ENCODE peak calls at places on chromosome 20, in four cellular contexts. U is cardiac muscle cell, L is uterus, X is fibroblast of the aortic adventitia. B is an unnamed sample.

GRCh38 chr20:61117725-61118124 is 134.3 kb upstream of the CDH4 start:
- DNase-seq in U (no peak), X (peak; percentile 51), L (no peak), B (no peak)

GRCh38 chr20:62977613-62978558 is 25.4 kb downstream of the SLC17A9 start:
- DNase-seq in X (no peak), U (no peak), L (no peak), B (no peak)

GRCh38 chr20:18790787-18791186 is 22.8 kb upstream of the SCP2D1 start:
- DNase-seq in L (peak; percentile 32), X (no peak), U (no peak), B (no peak)

GRCh38 chr20:17530716-17531536 is at the start of gene BFSP1:
- DNase-seq in U (peak; percentile 77), L (peak; percentile 28), X (peak; percentile 51), B (peak; percentile 74)

GRCh38 chr20:44805991-44806729 is 4.2 kb downstream of the RIMS4 start:
- DNase-seq in U (peak; percentile 85), X (peak; percentile 94), L (peak; percentile 34), B (peak; percentile 12)

GRCh38 chr20:10288954-10289646 is 70.5 kb downstream of the SNAP25 start:
- DNase-seq in X (no peak), L (no peak), U (no peak), B (no peak)

GRCh38 chr20:51456511-51457280 is 85.8 kb downstream of the NFATC2 start:
- DNase-seq in X (peak; percentile 98), U (peak; percentile 91), L (peak; percentile 96), B (peak; percentile 97)

GRCh38 chr20:64136004-64136710 is 28.1 kb upstream of the MYT1 start:
- DNase-seq in U (no peak), X (no peak), L (no peak), B (no peak)

GRCh38 chr20:41738584-41739193 is 120.5 kb upstream of the CHD6 start:
- DNase-seq in U (peak; percentile 69), L (no peak), X (peak; percentile 53), B (peak; percentile 58)

GRCh38 chr20:22446613-22447447 is 137.5 kb downstream of the FOXA2 start:
- DNase-seq in L (no peak), X (peak; percentile 34), U (no peak), B (peak; percentile 4)

GRCh38 chr20:5870462-5871021 is 79.8 kb downstream of the TRMT6 start:
- DNase-seq in L (no peak), U (no peak), X (no peak), B (no peak)

GRCh38 chr20:12722096-12722495 is 286.7 kb upstream of the SPTLC3 start:
- DNase-seq in X (no peak), L (no peak), U (no peak), B (no peak)

GRCh38 chr20:63690898-63691710 is 5.3 kb upstream of the TNFRSF6B start:
- DNase-seq in L (no peak), X (no peak), U (no peak), B (no peak)

GRCh38 chr20:63889241-63890200 is 5.4 kb upstream of the DNAJC5 start:
- DNase-seq in L (no peak), U (no peak), X (no peak), B (peak; percentile 30)

GRCh38 chr20:60108397-60108796 is 150.2 kb downstream of the CDH26 start:
- DNase-seq in U (no peak), L (no peak), X (no peak), B (no peak)

GRCh38 chr20:44993343-44993742 is 27.0 kb downstream of the STK4 start:
- DNase-seq in U (no peak), L (no peak), X (peak; percentile 24), B (peak; percentile 40)

GRCh38 chr20:64030371-64031134 is 5.4 kb upstream of the C20orf204 start:
- DNase-seq in L (no peak), U (no peak), X (no peak), B (no peak)

DNA sequence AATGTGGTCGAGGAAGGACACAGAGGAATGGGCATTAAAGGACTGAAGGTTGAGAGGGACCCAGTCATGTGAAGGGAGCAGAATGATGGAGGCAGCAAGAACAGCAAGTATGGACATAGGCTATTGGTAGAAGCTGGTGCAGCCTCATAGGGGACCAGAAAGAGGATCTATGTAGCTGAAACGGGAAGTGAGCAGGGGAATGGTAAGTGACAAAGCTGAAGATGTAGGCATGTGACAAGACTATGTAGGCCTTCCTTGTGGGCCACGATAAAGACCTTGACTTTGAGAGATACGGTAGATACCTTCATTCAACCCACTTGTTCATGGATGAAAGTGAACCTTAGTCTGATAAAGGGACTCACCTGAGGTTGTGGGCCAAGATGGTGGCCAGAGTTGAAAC is 3.5 kb downstream of the CTNNBL1 start:
- DNase-seq in X (no peak), L (no peak), U (no peak), B (no peak)
- H3K4me3 ChIP-seq in X (no peak overlapping the region), L (no peak overlapping the region), U (no peak overlapping the region), B (no peak overlapping the region)

GRCh38 chr20:1752045-1752444 is 94.5 kb upstream of the SIRPG start:
- DNase-seq in L (no peak), X (no peak), U (no peak), B (no peak)
- TF ChIP-seq CTCF in L (no peak), X (no peak), U (no peak), B (no peak)

GRCh38 chr20:47717421-47717820 is 67.9 kb downstream of the SULF2 start:
- DNase-seq in U (no peak), L (no peak), X (no peak), B (no peak)

GRCh38 chr20:47710665-47711045 is 74.6 kb downstream of the SULF2 start:
- DNase-seq in U (no peak), L (no peak), X (no peak), B (no peak)

GRCh38 chr20:47711046-47711752 is 74.1 kb downstream of the SULF2 start:
- DNase-seq in X (no peak), L (no peak), U (no peak), B (no peak)

GRCh38 chr20:47713163-47713562 is 72.1 kb downstream of the SULF2 start:
- DNase-seq in U (no peak), X (no peak), L (no peak), B (no peak)

GRCh38 chr20:47713941-47714450 is 71.3 kb downstream of the SULF2 start:
- DNase-seq in X (peak; percentile 17), U (no peak), L (peak; percentile 67), B (no peak)
- H3K4me3 ChIP-seq in X (no peak overlapping the region), U (no peak overlapping the region), L (no peak overlapping the region), B (no peak overlapping the region)

GRCh38 chr20:34824861-34825529 is 456 bp downstream of the NCOA6 start:
- DNase-seq in L (peak; percentile 44), U (peak; percentile 85), X (peak; percentile 16), B (peak; percentile 47)
- TF ChIP-seq CTCF in L (peak; percentile 5), U (no peak), X (no peak), B (no peak)

GRCh38 chr20:31488171-31488570 is 13.1 kb downstream of the REM1 start:
- DNase-seq in X (no peak), U (no peak), L (no peak), B (no peak)

GRCh38 chr20:31490752-31491151 is 15.7 kb downstream of the REM1 start:
- DNase-seq in X (no peak), U (no peak), L (no peak), B (no peak)

GRCh38 chr20:31489152-31489551 is 14.1 kb downstream of the REM1 start:
- DNase-seq in L (no peak), U (no peak), X (no peak), B (no peak)

GRCh38 chr20:31484001-31484400 is 8.9 kb downstream of the REM1 start:
- DNase-seq in U (no peak), X (no peak), L (peak; percentile 31), B (no peak)

DNA sequence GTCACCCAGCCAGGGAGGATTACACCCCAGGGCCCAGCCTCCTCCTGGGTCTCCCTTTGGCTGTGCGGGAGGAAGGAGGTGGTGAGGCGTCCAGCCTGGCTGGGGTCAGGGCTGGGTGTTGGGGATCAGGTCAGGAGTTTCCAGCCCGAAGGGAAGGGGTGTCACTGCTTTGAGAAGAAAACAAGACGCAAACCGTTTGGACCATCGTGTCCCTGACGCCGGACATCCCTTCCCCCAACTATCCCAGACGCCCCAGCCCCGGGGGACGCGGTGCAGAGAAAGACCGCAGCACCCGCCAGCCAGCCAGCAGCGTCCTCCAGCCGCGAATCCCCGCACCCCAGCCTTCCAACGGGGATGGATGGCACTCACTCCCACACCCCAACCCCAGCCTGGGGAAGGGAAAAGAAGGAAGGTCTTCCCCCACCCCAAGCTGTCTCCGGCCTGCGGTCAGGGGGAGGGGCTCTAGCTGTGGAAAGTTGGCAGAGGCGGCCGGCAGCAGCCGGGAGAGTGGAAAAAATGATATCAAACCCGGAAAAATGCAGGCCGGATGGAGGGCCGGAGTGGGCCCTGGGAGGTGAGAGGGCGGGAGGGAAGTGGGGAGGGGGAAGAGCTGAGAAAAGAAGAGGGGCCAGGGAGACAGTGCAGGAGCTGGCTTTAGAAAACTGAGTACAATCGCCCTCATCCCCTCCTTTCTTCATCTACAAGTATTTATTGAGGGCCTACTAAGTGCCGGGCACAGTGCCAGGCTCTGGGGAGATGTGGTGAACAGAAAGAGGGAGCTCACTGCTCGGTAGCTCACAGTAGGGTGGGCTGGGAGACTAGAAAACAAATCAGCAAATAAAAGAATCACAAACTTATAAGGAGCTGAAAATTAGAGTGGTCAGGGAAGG is 10.6 kb downstream of the REM1 start:
- DNase-seq in L (peak; percentile 73), U (no peak), X (peak; percentile 54), B (peak; percentile 59)
- H3K4me3 ChIP-seq in L (peak overlapping the region; percentile 25), U (no peak overlapping the region), X (peak overlapping the region; percentile 25), B (peak overlapping the region; percentile 13)

GRCh38 chr20:24002896-24003295 is 14.3 kb upstream of the GGTLC1 start:
- DNase-seq in X (no peak), U (no peak), L (no peak), B (no peak)

GRCh38 chr20:24001901-24002405 is 13.4 kb upstream of the GGTLC1 start:
- DNase-seq in U (no peak), X (no peak), L (no peak), B (no peak)

GRCh38 chr20:23995905-23996666 is 7.5 kb upstream of the GGTLC1 start:
- DNase-seq in L (peak; percentile 52), X (peak; percentile 57), U (peak; percentile 80), B (peak; percentile 50)

GRCh38 chr20:23998392-23998791 is 9.8 kb upstream of the GGTLC1 start:
- DNase-seq in X (no peak), L (no peak), U (no peak), B (no peak)
- TF ChIP-seq CTCF in X (no peak), L (no peak), U (no peak), B (no peak)

B was measured in cardiac fibroblast.